ENCODE peak calls at places on chromosomes 12 and 14, in four cellular contexts. K, E, P and W are unnamed samples.

GRCh38 chr12:50533203-50533584 is 28.4 kb downstream of the DIP2B start:
- DNase-seq in P (no peak), K (no peak), E (no peak), W (no peak)

GRCh38 chr14:61188936-61189808 is 92.0 kb downstream of the TMEM30B start:
- DNase-seq in P (peak; percentile 77), K (no peak), E (peak; percentile 74), W (peak; percentile 74)

GRCh38 chr14:41799817-41800216 is 193.1 kb downstream of the LRFN5 start:
- DNase-seq in K (no peak), P (no peak), E (no peak), W (no peak)

GRCh38 chr12:46787496-46788055 is 38.2 kb downstream of the SLC38A4 start:
- DNase-seq in E (no peak), K (no peak), P (no peak), W (no peak)

GRCh38 chr14:91154851-91155625 is 41.2 kb downstream of the DGLUCY start:
- DNase-seq in E (peak; percentile 92), P (no peak), K (no peak), W (peak; percentile 9)

GRCh38 chr12:64083285-64084210 is 138.5 kb downstream of the KICS2 start:
- DNase-seq in P (no peak), E (peak; percentile 94), K (peak; percentile 94), W (no peak)

GRCh38 chr12:123867141-123867540 is 105.0 kb downstream of the DNAH10 start:
- DNase-seq in K (no peak), E (no peak), P (no peak), W (no peak)

GRCh38 chr14:68656452-68656851 is 136.4 kb downstream of the ZFP36L1 start:
- DNase-seq in P (no peak), K (no peak), E (no peak), W (no peak)

GRCh38 chr14:39055786-39056474 is 47.1 kb downstream of the SEC23A start:
- DNase-seq in P (no peak), K (no peak), E (no peak), W (no peak)

GRCh38 chr14:100037351-100037750 is 27.9 kb upstream of the EVL start:
- DNase-seq in P (no peak), E (no peak), K (no peak), W (no peak)

GRCh38 chr12:67884596-67884995 is 104.7 kb upstream of the IFNG-AS1 start:
- DNase-seq in E (no peak), K (no peak), P (no peak), W (no peak)

GRCh38 chr12:15670756-15671155 is 118.4 kb downstream of the EPS8 start:
- DNase-seq in K (no peak), P (no peak), E (no peak), W (no peak)

GRCh38 chr12:65720739-65721138 is 103.5 kb upstream of the HMGA2 start:
- DNase-seq in E (no peak), K (peak; percentile 34), P (no peak), W (no peak)

GRCh38 chr12:88339254-88339949 is 197.3 kb downstream of the TMTC3 start:
- DNase-seq in K (no peak), E (no peak), P (no peak), W (no peak)

GRCh38 chr12:98002887-98003493 is 512.4 kb upstream of the TMPO start:
- DNase-seq in E (no peak), P (peak; percentile 34), K (no peak), W (peak; percentile 66)

GRCh38 chr14:87800216-87800615 is 192.8 kb downstream of the GALC start:
- DNase-seq in P (no peak), K (no peak), E (no peak), W (no peak)

GRCh38 chr12:92955997-92956663 is 27.0 kb upstream of the EEA1 start:
- DNase-seq in E (no peak), P (no peak), K (peak; percentile 69), W (no peak)

GRCh38 chr14:81219821-81220487 is 805 bp downstream of the GTF2A1 start:
- DNase-seq in P (peak; percentile 47), K (no peak), E (no peak), W (peak; percentile 68)

GRCh38 chr12:123571343-123571813 is 13.0 kb upstream of the TMED2 start:
- DNase-seq in K (peak; percentile 68), E (peak; percentile 86), P (no peak), W (no peak)

GRCh38 chr12:116525418-116526001 is 33.7 kb upstream of the MAP1LC3B2 start:
- DNase-seq in P (no peak), E (peak; percentile 92), K (peak; percentile 79), W (peak; percentile 39)

GRCh38 chr12:130476451-130476850 is 138.8 kb downstream of the PIWIL1 start:
- DNase-seq in E (no peak), P (no peak), K (no peak), W (no peak)

GRCh38 chr12:4975574-4975973 is 65.9 kb downstream of the KCNA1 start:
- DNase-seq in K (no peak), E (no peak), P (peak; percentile 30), W (peak; percentile 41)
- TF ChIP-seq CTCF in K (no peak), E (no peak), P (peak; percentile 32), W (no peak)

GRCh38 chr14:59566281-59566680 is 10.3 kb downstream of the CCDC175 start:
- DNase-seq in E (no peak), K (no peak), P (no peak), W (no peak)

GRCh38 chr14:59564356-59564755 is 12.3 kb downstream of the CCDC175 start:
- DNase-seq in P (no peak), K (no peak), E (no peak), W (no peak)

GRCh38 chr14:59566725-59567124 is 9.9 kb downstream of the CCDC175 start:
- DNase-seq in E (no peak), K (no peak), P (no peak), W (no peak)

GRCh38 chr14:59565112-59565511 is 11.5 kb downstream of the CCDC175 start:
- DNase-seq in P (no peak), E (no peak), K (no peak), W (no peak)

DNA sequence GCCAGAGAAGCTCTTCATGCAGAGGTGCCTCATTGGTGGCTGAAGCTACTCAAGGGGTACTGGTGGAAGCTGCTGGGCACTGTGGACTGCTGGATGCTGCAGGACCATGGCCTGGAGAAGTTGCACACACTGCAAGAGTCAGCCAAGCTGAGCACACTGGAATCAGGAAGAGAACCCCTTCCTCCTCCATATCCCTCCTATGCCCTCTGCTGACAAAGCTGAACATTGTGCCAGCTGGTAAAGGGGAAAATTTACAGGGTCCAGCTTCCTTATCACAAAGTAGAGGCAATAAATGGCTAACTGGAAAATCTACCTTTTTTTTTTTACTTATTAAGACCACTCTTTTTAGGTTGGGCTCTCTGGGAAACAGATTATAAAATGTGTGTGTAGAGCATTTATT is 6.5 kb downstream of the CCDC175 start:
- DNase-seq in E (no peak), P (no peak), K (no peak), W (no peak)
- TF ChIP-seq CTCF in E (no peak), P (peak; percentile 17), K (peak; percentile 6), W (no peak)

GRCh38 chr14:97273540-97273939 is 476.4 kb downstream of the VRK1 start:
- DNase-seq in K (no peak), P (no peak), E (no peak), W (no peak)
- TF ChIP-seq CTCF in K (no peak), P (no peak), E (no peak), W (no peak)

GRCh38 chr12:51820721-51821422 is 27.6 kb downstream of the FIGNL2 start:
- DNase-seq in P (peak; percentile 72), K (no peak), E (no peak), W (peak; percentile 89)
- TF ChIP-seq CTCF in P (peak; percentile 42), K (no peak), E (no peak), W (no peak)

DNA sequence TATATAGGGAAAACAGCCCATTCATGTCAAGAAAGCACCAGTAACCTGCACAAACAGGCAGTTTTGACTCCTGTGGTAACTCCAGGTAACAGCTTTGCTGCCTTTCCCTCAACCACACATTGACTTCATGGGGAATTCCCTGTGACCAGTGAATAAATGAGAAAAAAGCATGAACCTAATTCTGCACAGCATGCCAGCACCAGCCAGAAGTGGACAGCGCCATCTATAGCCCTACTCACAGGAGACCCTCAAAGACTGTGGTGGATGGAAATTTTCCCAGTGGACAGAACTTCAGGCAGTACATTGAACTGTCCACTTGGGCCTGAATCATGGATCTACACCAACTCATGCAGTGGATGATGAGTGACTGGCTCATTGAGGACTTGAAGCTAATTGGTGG is 152.1 kb downstream of the SLC8A3 start:
- DNase-seq in K (no peak), E (no peak), P (no peak), W (peak; percentile 39)
- TF ChIP-seq CTCF in K (no peak), E (no peak), P (no peak), W (peak; percentile 36)

GRCh38 chr14:51674294-51675002 is 22.7 kb downstream of the FRMD6 start:
- DNase-seq in E (no peak), K (no peak), P (no peak), W (no peak)

GRCh38 chr14:51677738-51678137 is 26.0 kb downstream of the FRMD6 start:
- DNase-seq in E (no peak), P (no peak), K (no peak), W (no peak)

GRCh38 chr14:51680031-51680430 is 28.3 kb downstream of the FRMD6 start:
- DNase-seq in P (no peak), E (no peak), K (no peak), W (no peak)

GRCh38 chr14:51677276-51677675 is 25.6 kb downstream of the FRMD6 start:
- DNase-seq in E (no peak), K (no peak), P (no peak), W (no peak)

GRCh38 chr14:51676549-51676948 is 24.8 kb downstream of the FRMD6 start:
- DNase-seq in E (no peak), K (no peak), P (no peak), W (no peak)
- TF ChIP-seq CTCF in E (no peak), K (no peak), P (no peak), W (no peak)

GRCh38 chr12:55092579-55092978 is 33.6 kb upstream of the OR9K2 start:
- DNase-seq in K (no peak), E (no peak), P (no peak), W (no peak)
- TF ChIP-seq CTCF in K (no peak), E (no peak), P (no peak), W (no peak)